ENCODE peak calls at places on chromosome 4, in ten cellular contexts. R, X, M, Q, C, E, B, O, K and I are unnamed samples.

GRCh38 chr4:74751856-74752255 is 42.5 kb downstream of the BTC start:
- DNase-seq in B (no peak), X (no peak), K (no peak), C (no peak), R (no peak), M (no peak), E (no peak), O (no peak), Q (no peak), I (no peak)

GRCh38 chr4:165302658-165303057 is 24.8 kb upstream of the MSMO1 start:
- DNase-seq in C (no peak), O (no peak), M (no peak), Q (no peak), X (no peak), K (no peak), E (no peak), R (no peak), B (no peak), I (no peak)

GRCh38 chr4:24768006-24768405 is 27.4 kb upstream of the SOD3 start:
- DNase-seq in M (no peak), E (no peak), B (no peak), K (no peak), Q (no peak), C (no peak), R (no peak), X (no peak), O (no peak), I (no peak)

GRCh38 chr4:7045961-7046921 is 3.1 kb downstream of the TADA2B start:
- DNase-seq in E (no peak), X (no peak), B (no peak), M (no peak), K (no peak), R (no peak), O (no peak), Q (no peak), C (no peak), I (no peak)

GRCh38 chr4:41069838-41070237 is 144.5 kb downstream of the APBB2 start:
- DNase-seq in K (no peak), M (no peak), E (no peak), X (no peak), C (no peak), B (no peak), R (no peak), Q (no peak), O (no peak), I (no peak)

GRCh38 chr4:84826681-84827080 is 139.8 kb downstream of the WDFY3 start:
- DNase-seq in X (no peak), K (no peak), O (no peak), B (peak; percentile 43), M (no peak), Q (no peak), C (no peak), E (no peak), R (no peak), I (no peak)

GRCh38 chr4:48375651-48376291 is 34.4 kb downstream of the SLAIN2 start:
- DNase-seq in Q (no peak), C (no peak), M (no peak), R (peak; percentile 15), O (peak; percentile 91), X (no peak), K (no peak), B (no peak), E (no peak), I (peak; percentile 14)

GRCh38 chr4:138113819-138114415 is 128.2 kb downstream of the SLC7A11 start:
- DNase-seq in B (no peak), M (no peak), R (no peak), K (no peak), O (peak; percentile 70), E (peak; percentile 33), Q (no peak), X (no peak), C (no peak), I (no peak)

GRCh38 chr4:8586671-8587468 is 5.7 kb upstream of the CPZ start:
- DNase-seq in X (no peak), E (no peak), R (no peak), C (no peak), K (no peak), O (no peak), B (peak; percentile 50), M (no peak), Q (no peak), I (no peak)

GRCh38 chr4:151169900-151170299 is 70.5 kb downstream of the RPS3A start:
- DNase-seq in O (peak; percentile 64), Q (no peak), M (no peak), E (no peak), R (no peak), B (no peak), K (no peak), X (no peak), C (no peak), I (no peak)